ENCODE peak calls at places on chromosomes 7 and 10, in six cellular contexts. F is tibial artery, N is suprapubic skin, G is left ventricle myocardium inferior, O is AG10803, C is H9. M is an unnamed sample.

GRCh38 chr10:22391605-22392004 is 46.3 kb downstream of the SPAG6 start:
- DNase-seq in F (no peak), N (no peak), G (no peak), O (no peak), C (no peak), M (no peak)

GRCh38 chr10:13915710-13916109 is 328.9 kb downstream of the PRPF18 start:
- DNase-seq in F (no peak), N (no peak), G (peak; percentile 23), O (no peak), C (no peak), M (no peak)

GRCh38 chr7:149845257-149845980 is 7.2 kb downstream of the ZNF862 start:
- DNase-seq in F (no peak), N (no peak), G (no peak), O (no peak), C (no peak), M (no peak)

GRCh38 chr7:42385912-42386311 is 148.9 kb upstream of the GLI3 start:
- DNase-seq in F (no peak), N (no peak), G (no peak), O (no peak), C (no peak), M (no peak)

GRCh38 chr7:95320663-95321062 is 3.7 kb downstream of the PON1 start:
- DNase-seq in F (no peak), N (no peak), G (no peak), O (no peak), C (no peak), M (no peak)

GRCh38 chr7:91198371-91198770 is 65.9 kb upstream of the FZD1 start:
- DNase-seq in F (no peak), N (no peak), G (no peak), O (no peak), C (no peak), M (no peak)

GRCh38 chr7:74371381-74372059 is 82.2 kb upstream of the GTF2IRD1 start:
- DNase-seq in F (no peak), N (no peak), G (no peak), O (no peak), C (peak; percentile 81), M (no peak)

GRCh38 chr10:124612611-124613498 is 131.3 kb downstream of the FAM53B start:
- DNase-seq in F (no peak), N (no peak), G (no peak), O (no peak), C (peak; percentile 88), M (no peak)

GRCh38 chr7:111753968-111754367 is 191.7 kb upstream of the IMMP2L start:
- DNase-seq in F (no peak), N (no peak), G (no peak), O (no peak), C (no peak), M (no peak)

GRCh38 chr10:29039659-29040309 is 249.1 kb upstream of the LYZL1 start:
- DNase-seq in F (no peak), N (no peak), G (no peak), O (peak; percentile 95), C (no peak), M (no peak)

GRCh38 chr10:48698971-48699627 is 14.4 kb downstream of the WDFY4 start:
- DNase-seq in F (no peak), N (no peak), G (no peak), O (no peak), C (no peak), M (no peak)

GRCh38 chr7:7785349-7785973 is 67.1 kb upstream of the RPA3 start:
- DNase-seq in F (no peak), N (no peak), G (no peak), O (no peak), C (no peak), M (no peak)

GRCh38 chr10:57964371-57964770 is 303.3 kb downstream of the IPMK start:
- DNase-seq in F (no peak), N (no peak), G (peak; percentile 26), O (peak; percentile 87), C (no peak), M (no peak)

GRCh38 chr10:112461029-112461887 is 14.2 kb downstream of the VTI1A start:
- DNase-seq in F (no peak), N (no peak), G (no peak), O (peak; percentile 88), C (no peak), M (no peak)

GRCh38 chr7:30894866-30895408 is 16.7 kb upstream of the AQP1 start:
- DNase-seq in F (no peak), N (no peak), G (no peak), O (no peak), C (no peak), M (no peak)

GRCh38 chr10:84156768-84157167 is 16.8 kb upstream of the GPR15LG start:
- DNase-seq in F (no peak), N (no peak), G (no peak), O (peak; percentile 3), C (no peak), M (peak; percentile 90)

GRCh38 chr7:104929921-104930320 is 84.1 kb upstream of the KMT2E start:
- DNase-seq in F (no peak), N (no peak), G (no peak), O (no peak), C (no peak), M (no peak)

GRCh38 chr7:24442170-24442777 is 131.0 kb upstream of the PALS2 start:
- DNase-seq in F (no peak), N (no peak), G (no peak), O (no peak), C (no peak), M (no peak)

GRCh38 chr7:13166801-13167200 is 479.4 kb downstream of the ARL4A start:
- DNase-seq in F (no peak), N (no peak), G (no peak), O (no peak), C (no peak), M (no peak)

GRCh38 chr7:93968911-93969620 is 35.1 kb downstream of the BET1 start:
- DNase-seq in F (no peak), N (no peak), G (no peak), O (peak; percentile 50), C (no peak), M (no peak)

GRCh38 chr7:83271212-83272099 is 108.8 kb upstream of the PCLO start:
- DNase-seq in F (no peak), N (no peak), G (no peak), O (peak; percentile 25), C (no peak), M (no peak)

DNA sequence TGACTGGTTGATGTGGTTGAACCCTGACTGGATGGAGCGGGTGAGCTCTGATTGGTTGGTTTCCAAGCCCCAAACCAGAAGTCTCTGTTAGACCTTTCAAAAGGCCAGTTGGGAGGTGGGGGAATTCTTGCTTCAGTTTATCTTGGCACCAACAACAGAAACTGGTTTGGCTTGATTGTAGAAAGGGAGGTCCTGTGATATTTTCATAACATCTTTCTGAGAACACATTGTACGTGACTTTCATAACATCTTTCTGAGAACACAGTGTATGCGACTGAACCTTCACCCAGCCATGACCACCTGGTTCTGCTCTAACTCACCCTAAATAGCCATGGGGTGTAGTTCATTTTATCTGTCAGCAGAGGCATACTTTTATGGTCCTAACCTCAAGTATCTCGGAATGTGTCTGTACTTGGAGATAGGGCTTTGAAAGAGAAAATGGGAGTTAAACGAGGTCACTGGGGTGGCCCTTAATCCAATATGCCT is 88.3 kb downstream of the GALNT17 start:
- DNase-seq in F (no peak), N (no peak), G (no peak), O (no peak), C (no peak), M (no peak)
- TF ChIP-seq CTCF in F (peak; percentile 37), N (no peak), G (peak; percentile 41), O (no peak), C (peak; percentile 40), M (no peak)

GRCh38 chr7:143878884-143879283 is 23.1 kb downstream of the TCAF1 start:
- DNase-seq in F (no peak), N (no peak), G (no peak), O (no peak), C (peak; percentile 17), M (no peak)
- TF ChIP-seq CTCF in F (no peak), N (no peak), G (no peak), O (no peak), C (no peak), M (no peak)

GRCh38 chr10:53846809-53847208 is 954.2 kb downstream of the PCDH15 start:
- DNase-seq in F (no peak), N (no peak), G (no peak), O (no peak), C (no peak), M (no peak)
- TF ChIP-seq CTCF in F (no peak), N (no peak), G (no peak), O (no peak), C (peak; percentile 56), M (no peak)

GRCh38 chr7:98868450-98868849 is 1.4 kb downstream of the TMEM130 start:
- DNase-seq in F (no peak), N (no peak), G (no peak), O (no peak), C (no peak), M (no peak)

GRCh38 chr7:98870807-98871491 is 1.1 kb upstream of the TMEM130 start:
- DNase-seq in F (peak; percentile 6), N (peak; percentile 66), G (no peak), O (no peak), C (peak; percentile 43), M (no peak)

GRCh38 chr7:98869374-98870070 is at the start of gene TMEM130:
- DNase-seq in F (no peak), N (no peak), G (no peak), O (no peak), C (no peak), M (no peak)

GRCh38 chr7:98869001-98869373 is 827 bp downstream of the TMEM130 start:
- DNase-seq in F (no peak), N (no peak), G (no peak), O (no peak), C (no peak), M (no peak)

DNA sequence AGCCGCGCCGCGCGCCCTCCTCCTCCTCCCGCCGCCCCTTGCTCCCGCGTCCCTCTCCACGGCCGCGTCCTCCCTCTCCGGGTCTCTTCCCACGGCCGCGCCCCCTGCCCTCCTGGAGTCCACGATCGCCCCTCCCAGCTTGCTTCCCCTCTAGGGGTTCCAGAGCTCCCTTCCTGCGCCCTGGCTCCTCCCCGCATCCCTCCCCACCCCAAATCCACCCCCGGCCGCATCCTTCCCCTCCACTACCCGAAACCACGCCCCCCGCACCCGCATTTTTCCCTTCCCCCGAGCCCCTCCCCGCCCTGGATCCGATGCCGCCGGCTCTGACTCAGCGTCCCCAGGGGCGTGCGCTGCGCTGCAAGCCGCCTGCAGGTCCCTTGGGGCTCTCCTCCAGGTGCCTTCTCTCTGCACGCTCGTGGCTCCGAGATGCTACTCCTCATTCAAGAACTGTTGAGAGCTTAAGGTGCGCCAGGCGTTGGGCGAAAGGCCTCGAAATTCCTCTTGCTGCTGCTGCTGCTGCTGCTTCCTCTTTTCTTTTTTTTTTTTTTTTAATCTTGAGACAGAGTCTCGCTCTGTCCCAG is 347 bp upstream of the TMEM130 start:
- DNase-seq in F (peak; percentile 33), N (no peak), G (peak; percentile 26), O (peak; percentile 39), C (peak; percentile 76), M (peak; percentile 61)
- TF ChIP-seq CTCF in F (no peak), N (no peak), G (no peak), O (no peak), C (no peak), M (no peak)

M was measured in CD14-positive monocyte.